ENCODE peak calls at places on chromosome 4, in ten cellular contexts. One of them, this sample, is unnamed.
A peak's percentile ranks its signal among the peaks of the same experiment; 100 is the strongest.

GRCh38 chr4:164512124-164512523 is 241.8 kb upstream of the SMIM31 start:
- DNase-seq in AG04449: no peak
- DNase-seq in lower lobe of right lung: no peak
- DNase-seq in ovary: no peak
- DNase-seq in GM12865: no peak
- DNase-seq in adrenal gland: no peak
- DNase-seq in HL-60: no peak
- DNase-seq in HCT116: no peak
- DNase-seq in choroid plexus epithelial cell: no peak
- DNase-seq in GM06990: no peak
- DNase-seq in this sample: no peak

GRCh38 chr4:8289151-8289750 is 19.7 kb downstream of the HTRA3 start:
- DNase-seq in AG04449: no peak
- DNase-seq in lower lobe of right lung: peak; percentile 23
- DNase-seq in ovary: peak; percentile 17
- DNase-seq in GM12865: no peak
- DNase-seq in adrenal gland: no peak
- DNase-seq in HL-60: no peak
- DNase-seq in HCT116: no peak
- DNase-seq in choroid plexus epithelial cell: no peak
- DNase-seq in GM06990: no peak
- DNase-seq in this sample: peak; percentile 5

GRCh38 chr4:37893164-37893563 is 2.3 kb downstream of the TBC1D1 start:
- DNase-seq in AG04449: no peak
- DNase-seq in lower lobe of right lung: no peak
- DNase-seq in ovary: no peak
- DNase-seq in GM12865: no peak
- DNase-seq in adrenal gland: no peak
- DNase-seq in HL-60: no peak
- DNase-seq in HCT116: no peak
- DNase-seq in choroid plexus epithelial cell: no peak
- DNase-seq in GM06990: no peak
- DNase-seq in this sample: no peak

GRCh38 chr4:166257891-166258290 is 384.9 kb downstream of the TLL1 start:
- DNase-seq in AG04449: no peak
- DNase-seq in lower lobe of right lung: no peak
- DNase-seq in ovary: no peak
- DNase-seq in GM12865: no peak
- DNase-seq in adrenal gland: no peak
- DNase-seq in HL-60: no peak
- DNase-seq in HCT116: no peak
- DNase-seq in choroid plexus epithelial cell: no peak
- DNase-seq in GM06990: no peak
- DNase-seq in this sample: no peak

GRCh38 chr4:56653461-56654237 is 27.4 kb downstream of the HOPX start:
- DNase-seq in AG04449: no peak
- DNase-seq in lower lobe of right lung: no peak
- DNase-seq in ovary: no peak
- DNase-seq in GM12865: no peak
- DNase-seq in adrenal gland: no peak
- DNase-seq in HL-60: peak; percentile 40
- DNase-seq in HCT116: no peak
- DNase-seq in choroid plexus epithelial cell: no peak
- DNase-seq in GM06990: no peak
- DNase-seq in this sample: no peak

GRCh38 chr4:101790521-101791188 is at the start of gene BANK1:
- DNase-seq in AG04449: no peak
- DNase-seq in lower lobe of right lung: peak; percentile 71
- DNase-seq in ovary: no peak
- DNase-seq in GM12865: peak; percentile 88
- DNase-seq in adrenal gland: peak; percentile 48
- DNase-seq in HL-60: peak; percentile 71
- DNase-seq in HCT116: peak; percentile 57
- DNase-seq in choroid plexus epithelial cell: peak; percentile 49
- DNase-seq in GM06990: peak; percentile 89
- DNase-seq in this sample: peak; percentile 5

GRCh38 chr4:122205687-122206086 is 53.6 kb downstream of the BLTP1 start:
- DNase-seq in AG04449: no peak
- DNase-seq in lower lobe of right lung: no peak
- DNase-seq in ovary: no peak
- DNase-seq in GM12865: no peak
- DNase-seq in adrenal gland: no peak
- DNase-seq in HL-60: no peak
- DNase-seq in HCT116: no peak
- DNase-seq in choroid plexus epithelial cell: no peak
- DNase-seq in GM06990: no peak
- DNase-seq in this sample: no peak

GRCh38 chr4:29046166-29046565 is 1674.0 kb upstream of the PCDH7 start:
- DNase-seq in AG04449: no peak
- DNase-seq in lower lobe of right lung: no peak
- DNase-seq in ovary: no peak
- DNase-seq in GM12865: no peak
- DNase-seq in adrenal gland: no peak
- DNase-seq in HL-60: no peak
- DNase-seq in HCT116: no peak
- DNase-seq in choroid plexus epithelial cell: peak; percentile 72
- DNase-seq in GM06990: no peak
- DNase-seq in this sample: no peak

GRCh38 chr4:185119927-185120630 is 23.0 kb upstream of the SLC25A4 start:
- DNase-seq in AG04449: no peak
- DNase-seq in lower lobe of right lung: no peak
- DNase-seq in ovary: no peak
- DNase-seq in GM12865: peak; percentile 69
- DNase-seq in adrenal gland: no peak
- DNase-seq in HL-60: no peak
- DNase-seq in HCT116: no peak
- DNase-seq in choroid plexus epithelial cell: peak; percentile 33
- DNase-seq in GM06990: no peak
- DNase-seq in this sample: no peak

GRCh38 chr4:54063737-54064316 is 578 bp downstream of the CHIC2 start:
- DNase-seq in AG04449: no peak
- DNase-seq in lower lobe of right lung: peak; percentile 72
- DNase-seq in ovary: peak; percentile 43
- DNase-seq in GM12865: peak; percentile 50
- DNase-seq in adrenal gland: no peak
- DNase-seq in HL-60: peak; percentile 36
- DNase-seq in HCT116: no peak
- DNase-seq in choroid plexus epithelial cell: no peak
- DNase-seq in GM06990: peak; percentile 64
- DNase-seq in this sample: peak; percentile 39

GRCh38 chr4:39255266-39255665 is 72.9 kb downstream of the WDR19 start:
- DNase-seq in AG04449: no peak
- DNase-seq in lower lobe of right lung: no peak
- DNase-seq in ovary: no peak
- DNase-seq in GM12865: no peak
- DNase-seq in adrenal gland: no peak
- DNase-seq in HL-60: no peak
- DNase-seq in HCT116: no peak
- DNase-seq in choroid plexus epithelial cell: peak; percentile 59
- DNase-seq in GM06990: no peak
- DNase-seq in this sample: no peak

GRCh38 chr4:99759346-99759984 is 57.2 kb upstream of the DAPP1 start:
- DNase-seq in AG04449: no peak
- DNase-seq in lower lobe of right lung: no peak
- DNase-seq in ovary: no peak
- DNase-seq in GM12865: no peak
- DNase-seq in adrenal gland: no peak
- DNase-seq in HL-60: no peak
- DNase-seq in HCT116: no peak
- DNase-seq in choroid plexus epithelial cell: no peak
- DNase-seq in GM06990: no peak
- DNase-seq in this sample: no peak

GRCh38 chr4:108113229-108113628 is 55.5 kb downstream of the LEF1 start:
- DNase-seq in AG04449: no peak
- DNase-seq in lower lobe of right lung: no peak
- DNase-seq in ovary: no peak
- DNase-seq in GM12865: peak; percentile 10
- DNase-seq in adrenal gland: no peak
- DNase-seq in HL-60: no peak
- DNase-seq in HCT116: no peak
- DNase-seq in choroid plexus epithelial cell: no peak
- DNase-seq in GM06990: no peak
- DNase-seq in this sample: no peak

GRCh38 chr4:179941911-179942310 is 2301.3 kb upstream of the TENM3 start:
- DNase-seq in AG04449: no peak
- DNase-seq in lower lobe of right lung: no peak
- DNase-seq in ovary: no peak
- DNase-seq in GM12865: no peak
- DNase-seq in adrenal gland: no peak
- DNase-seq in HL-60: peak; percentile 45
- DNase-seq in HCT116: no peak
- DNase-seq in choroid plexus epithelial cell: no peak
- DNase-seq in GM06990: no peak
- DNase-seq in this sample: no peak

GRCh38 chr4:98448923-98449322 is 187.7 kb downstream of the RAP1GDS1 start:
- DNase-seq in AG04449: no peak
- DNase-seq in lower lobe of right lung: no peak
- DNase-seq in ovary: no peak
- DNase-seq in GM12865: peak; percentile 63
- DNase-seq in adrenal gland: no peak
- DNase-seq in HL-60: peak; percentile 11
- DNase-seq in HCT116: no peak
- DNase-seq in choroid plexus epithelial cell: no peak
- DNase-seq in GM06990: peak; percentile 8
- DNase-seq in this sample: no peak

GRCh38 chr4:60173103-60173502 is 1027.0 kb upstream of the ADGRL3 start:
- DNase-seq in AG04449: no peak
- DNase-seq in lower lobe of right lung: no peak
- DNase-seq in ovary: no peak
- DNase-seq in GM12865: no peak
- DNase-seq in adrenal gland: no peak
- DNase-seq in HL-60: no peak
- DNase-seq in HCT116: no peak
- DNase-seq in choroid plexus epithelial cell: no peak
- DNase-seq in GM06990: no peak
- DNase-seq in this sample: no peak

GRCh38 chr4:23614284-23614892 is 275.5 kb downstream of the PPARGC1A start:
- DNase-seq in AG04449: no peak
- DNase-seq in lower lobe of right lung: no peak
- DNase-seq in ovary: no peak
- DNase-seq in GM12865: peak; percentile 32
- DNase-seq in adrenal gland: peak; percentile 13
- DNase-seq in HL-60: peak; percentile 54
- DNase-seq in HCT116: no peak
- DNase-seq in choroid plexus epithelial cell: peak; percentile 4
- DNase-seq in GM06990: no peak
- DNase-seq in this sample: peak; percentile 44

GRCh38 chr4:1207603-1208265 is 35.4 kb upstream of the SPON2 start:
- DNase-seq in AG04449: no peak
- DNase-seq in lower lobe of right lung: peak; percentile 54
- DNase-seq in ovary: peak; percentile 81
- DNase-seq in GM12865: no peak
- DNase-seq in adrenal gland: no peak
- DNase-seq in HL-60: no peak
- DNase-seq in HCT116: no peak
- DNase-seq in choroid plexus epithelial cell: peak; percentile 88
- DNase-seq in GM06990: peak; percentile 9
- DNase-seq in this sample: peak; percentile 22
- H3K4me3 ChIP-seq in AG04449: no peak overlapping the region
- H3K4me3 ChIP-seq in lower lobe of right lung: peak overlapping the region; percentile 3
- H3K4me3 ChIP-seq in ovary: no peak overlapping the region
- H3K4me3 ChIP-seq in GM12865: no peak overlapping the region
- H3K4me3 ChIP-seq in adrenal gland: no peak overlapping the region
- H3K4me3 ChIP-seq in HL-60: no peak overlapping the region
- H3K4me3 ChIP-seq in HCT116: no peak overlapping the region
- H3K4me3 ChIP-seq in choroid plexus epithelial cell: no peak overlapping the region
- H3K4me3 ChIP-seq in GM06990: no peak overlapping the region
- H3K4me3 ChIP-seq in this sample: no peak overlapping the region

GRCh38 chr4:88573286-88573994 is 18.8 kb upstream of the HERC3 start:
- DNase-seq in AG04449: no peak
- DNase-seq in lower lobe of right lung: no peak
- DNase-seq in ovary: no peak
- DNase-seq in GM12865: no peak
- DNase-seq in adrenal gland: no peak
- DNase-seq in HL-60: no peak
- DNase-seq in HCT116: no peak
- DNase-seq in choroid plexus epithelial cell: no peak
- DNase-seq in GM06990: no peak
- DNase-seq in this sample: no peak
- H3K4me3 ChIP-seq in AG04449: no peak overlapping the region
- H3K4me3 ChIP-seq in lower lobe of right lung: no peak overlapping the region
- H3K4me3 ChIP-seq in ovary: no peak overlapping the region
- H3K4me3 ChIP-seq in GM12865: no peak overlapping the region
- H3K4me3 ChIP-seq in adrenal gland: no peak overlapping the region
- H3K4me3 ChIP-seq in HL-60: no peak overlapping the region
- H3K4me3 ChIP-seq in HCT116: no peak overlapping the region
- H3K4me3 ChIP-seq in choroid plexus epithelial cell: no peak overlapping the region
- H3K4me3 ChIP-seq in GM06990: no peak overlapping the region
- H3K4me3 ChIP-seq in this sample: no peak overlapping the region

GRCh38 chr4:74362347-74362746 is 2.6 kb upstream of the EREG start:
- DNase-seq in AG04449: no peak
- DNase-seq in lower lobe of right lung: no peak
- DNase-seq in ovary: no peak
- DNase-seq in GM12865: no peak
- DNase-seq in adrenal gland: no peak
- DNase-seq in HL-60: no peak
- DNase-seq in HCT116: no peak
- DNase-seq in choroid plexus epithelial cell: no peak
- DNase-seq in GM06990: no peak
- DNase-seq in this sample: no peak

GRCh38 chr4:74367656-74368055 is 2.7 kb downstream of the EREG start:
- DNase-seq in AG04449: no peak
- DNase-seq in lower lobe of right lung: no peak
- DNase-seq in ovary: no peak
- DNase-seq in GM12865: no peak
- DNase-seq in adrenal gland: no peak
- DNase-seq in HL-60: no peak
- DNase-seq in HCT116: no peak
- DNase-seq in choroid plexus epithelial cell: no peak
- DNase-seq in GM06990: no peak
- DNase-seq in this sample: no peak

GRCh38 chr4:74366367-74366891 is 1.5 kb downstream of the EREG start:
- DNase-seq in AG04449: no peak
- DNase-seq in lower lobe of right lung: no peak
- DNase-seq in ovary: no peak
- DNase-seq in GM12865: peak; percentile 42
- DNase-seq in adrenal gland: no peak
- DNase-seq in HL-60: no peak
- DNase-seq in HCT116: no peak
- DNase-seq in choroid plexus epithelial cell: no peak
- DNase-seq in GM06990: no peak
- DNase-seq in this sample: no peak

GRCh38 chr4:74365761-74366160 is 816 bp downstream of the EREG start:
- DNase-seq in AG04449: no peak
- DNase-seq in lower lobe of right lung: no peak
- DNase-seq in ovary: no peak
- DNase-seq in GM12865: no peak
- DNase-seq in adrenal gland: no peak
- DNase-seq in HL-60: no peak
- DNase-seq in HCT116: no peak
- DNase-seq in choroid plexus epithelial cell: peak; percentile 10
- DNase-seq in GM06990: no peak
- DNase-seq in this sample: peak; percentile 14

GRCh38 chr4:74364649-74365491 is at the start of gene EREG:
- DNase-seq in AG04449: peak; percentile 7
- DNase-seq in lower lobe of right lung: peak; percentile 63
- DNase-seq in ovary: no peak
- DNase-seq in GM12865: peak; percentile 29
- DNase-seq in adrenal gland: no peak
- DNase-seq in HL-60: peak; percentile 16
- DNase-seq in HCT116: peak; percentile 74
- DNase-seq in choroid plexus epithelial cell: peak; percentile 75
- DNase-seq in GM06990: peak; percentile 7
- DNase-seq in this sample: peak; percentile 25
- H3K4me3 ChIP-seq in AG04449: peak within 1 kb of the TSS; percentile 55
- H3K4me3 ChIP-seq in lower lobe of right lung: peak within 1 kb of the TSS; percentile 51
- H3K4me3 ChIP-seq in ovary: peak within 1 kb of the TSS; percentile 15
- H3K4me3 ChIP-seq in GM12865: peak within 1 kb of the TSS; percentile 2
- H3K4me3 ChIP-seq in adrenal gland: peak within 1 kb of the TSS; percentile 39
- H3K4me3 ChIP-seq in HL-60: no peak within 1 kb of the TSS
- H3K4me3 ChIP-seq in HCT116: peak within 1 kb of the TSS; percentile 91
- H3K4me3 ChIP-seq in choroid plexus epithelial cell: peak within 1 kb of the TSS; percentile 67
- H3K4me3 ChIP-seq in GM06990: peak within 1 kb of the TSS; percentile 12
- H3K4me3 ChIP-seq in this sample: no peak within 1 kb of the TSS

GRCh38 chr4:173534439-173534838 is 4.4 kb upstream of the HAND2 start:
- DNase-seq in AG04449: no peak
- DNase-seq in lower lobe of right lung: no peak
- DNase-seq in ovary: no peak
- DNase-seq in GM12865: no peak
- DNase-seq in adrenal gland: no peak
- DNase-seq in HL-60: no peak
- DNase-seq in HCT116: no peak
- DNase-seq in choroid plexus epithelial cell: no peak
- DNase-seq in GM06990: no peak
- DNase-seq in this sample: peak; percentile 82
- H3K4me3 ChIP-seq in AG04449: no peak overlapping the region
- H3K4me3 ChIP-seq in lower lobe of right lung: no peak overlapping the region
- H3K4me3 ChIP-seq in ovary: no peak overlapping the region
- H3K4me3 ChIP-seq in GM12865: no peak overlapping the region
- H3K4me3 ChIP-seq in adrenal gland: no peak overlapping the region
- H3K4me3 ChIP-seq in HL-60: no peak overlapping the region
- H3K4me3 ChIP-seq in HCT116: no peak overlapping the region
- H3K4me3 ChIP-seq in choroid plexus epithelial cell: no peak overlapping the region
- H3K4me3 ChIP-seq in GM06990: no peak overlapping the region
- H3K4me3 ChIP-seq in this sample: peak overlapping the region; percentile 99

This sample was measured in BE2C.